ENCODE peak calls at places on chromosome 14, in seven cellular contexts. One of them, this sample, is unnamed.

GRCh38 chr14:24376448-24377070 is 8.6 kb downstream of the NFATC4 start:
- DNase-seq in cerebellar cortex: no peak
- DNase-seq in NCI-H69: no peak
- DNase-seq in mesothelial cell of epicardium: no peak
- DNase-seq in iPS-NIHi11: peak
- DNase-seq in HuH-7.5: no peak
- DNase-seq in nephron progenitor cell: no peak
- DNase-seq in this sample: peak

GRCh38 chr14:45194964-45195363 is 58.0 kb downstream of the MIS18BP1 start:
- DNase-seq in cerebellar cortex: no peak
- DNase-seq in NCI-H69: no peak
- DNase-seq in mesothelial cell of epicardium: no peak
- DNase-seq in iPS-NIHi11: no peak
- DNase-seq in HuH-7.5: no peak
- DNase-seq in nephron progenitor cell: no peak
- DNase-seq in this sample: no peak

GRCh38 chr14:91361236-91361811 is 56.3 kb downstream of the CCDC88C start:
- DNase-seq in cerebellar cortex: no peak
- DNase-seq in NCI-H69: peak
- DNase-seq in mesothelial cell of epicardium: no peak
- DNase-seq in iPS-NIHi11: no peak
- DNase-seq in HuH-7.5: peak
- DNase-seq in nephron progenitor cell: no peak
- DNase-seq in this sample: no peak

GRCh38 chr14:30907659-30908057 is 33.3 kb downstream of the COCH start:
- DNase-seq in cerebellar cortex: no peak
- DNase-seq in NCI-H69: no peak
- DNase-seq in mesothelial cell of epicardium: no peak
- DNase-seq in iPS-NIHi11: no peak
- DNase-seq in HuH-7.5: no peak
- DNase-seq in nephron progenitor cell: no peak
- DNase-seq in this sample: no peak

GRCh38 chr14:76719664-76720063 is 41.6 kb upstream of the VASH1 start:
- DNase-seq in cerebellar cortex: no peak
- DNase-seq in NCI-H69: no peak
- DNase-seq in mesothelial cell of epicardium: no peak
- DNase-seq in iPS-NIHi11: no peak
- DNase-seq in HuH-7.5: no peak
- DNase-seq in nephron progenitor cell: no peak
- DNase-seq in this sample: peak

GRCh38 chr14:67269338-67270060 is 28.3 kb downstream of the PALS1 start:
- DNase-seq in cerebellar cortex: no peak
- DNase-seq in NCI-H69: no peak
- DNase-seq in mesothelial cell of epicardium: no peak
- DNase-seq in iPS-NIHi11: peak
- DNase-seq in HuH-7.5: no peak
- DNase-seq in nephron progenitor cell: no peak
- DNase-seq in this sample: no peak

GRCh38 chr14:72558721-72559120 is 335.2 kb downstream of the DPF3 start:
- DNase-seq in cerebellar cortex: peak
- DNase-seq in NCI-H69: no peak
- DNase-seq in mesothelial cell of epicardium: no peak
- DNase-seq in iPS-NIHi11: no peak
- DNase-seq in HuH-7.5: no peak
- DNase-seq in nephron progenitor cell: no peak
- DNase-seq in this sample: no peak

GRCh38 chr14:32620724-32621123 is 291.6 kb downstream of the AKAP6 start:
- DNase-seq in cerebellar cortex: no peak
- DNase-seq in NCI-H69: no peak
- DNase-seq in mesothelial cell of epicardium: no peak
- DNase-seq in iPS-NIHi11: no peak
- DNase-seq in HuH-7.5: no peak
- DNase-seq in nephron progenitor cell: no peak
- DNase-seq in this sample: no peak

GRCh38 chr14:25431211-25432076 is 381.5 kb upstream of the STXBP6 start:
- DNase-seq in cerebellar cortex: no peak
- DNase-seq in NCI-H69: peak
- DNase-seq in mesothelial cell of epicardium: no peak
- DNase-seq in iPS-NIHi11: peak
- DNase-seq in HuH-7.5: peak
- DNase-seq in nephron progenitor cell: peak
- DNase-seq in this sample: peak

GRCh38 chr14:91284146-91284790 is 39.8 kb upstream of the GPR68 start:
- DNase-seq in cerebellar cortex: no peak
- DNase-seq in NCI-H69: no peak
- DNase-seq in mesothelial cell of epicardium: no peak
- DNase-seq in iPS-NIHi11: no peak
- DNase-seq in HuH-7.5: no peak
- DNase-seq in nephron progenitor cell: no peak
- DNase-seq in this sample: no peak

GRCh38 chr14:79842270-79842669 is 369.0 kb downstream of the DIO2 start:
- DNase-seq in cerebellar cortex: no peak
- DNase-seq in NCI-H69: peak
- DNase-seq in mesothelial cell of epicardium: no peak
- DNase-seq in iPS-NIHi11: no peak
- DNase-seq in HuH-7.5: no peak
- DNase-seq in nephron progenitor cell: no peak
- DNase-seq in this sample: no peak

GRCh38 chr14:95524706-95525512 is 8.5 kb upstream of the SYNE3 start:
- DNase-seq in cerebellar cortex: no peak
- DNase-seq in NCI-H69: no peak
- DNase-seq in mesothelial cell of epicardium: no peak
- DNase-seq in iPS-NIHi11: no peak
- DNase-seq in HuH-7.5: no peak
- DNase-seq in nephron progenitor cell: no peak
- DNase-seq in this sample: no peak

GRCh38 chr14:35927727-35928126 is 101.6 kb downstream of the BRMS1L start:
- DNase-seq in cerebellar cortex: no peak
- DNase-seq in NCI-H69: peak
- DNase-seq in mesothelial cell of epicardium: no peak
- DNase-seq in iPS-NIHi11: no peak
- DNase-seq in HuH-7.5: no peak
- DNase-seq in nephron progenitor cell: no peak
- DNase-seq in this sample: no peak

GRCh38 chr14:22452330-22452729 is 136.7 kb downstream of the DAD1 start:
- DNase-seq in cerebellar cortex: no peak
- DNase-seq in NCI-H69: no peak
- DNase-seq in mesothelial cell of epicardium: no peak
- DNase-seq in iPS-NIHi11: no peak
- DNase-seq in HuH-7.5: no peak
- DNase-seq in nephron progenitor cell: no peak
- DNase-seq in this sample: no peak

GRCh38 chr14:76810953-76811400 is 1.7 kb downstream of the ANGEL1 start:
- DNase-seq in cerebellar cortex: peak
- DNase-seq in NCI-H69: peak
- DNase-seq in mesothelial cell of epicardium: no peak
- DNase-seq in iPS-NIHi11: peak
- DNase-seq in HuH-7.5: no peak
- DNase-seq in nephron progenitor cell: no peak
- DNase-seq in this sample: no peak

GRCh38 chr14:50410921-50411320 is 14.2 kb upstream of the CDKL1 start:
- DNase-seq in cerebellar cortex: no peak
- DNase-seq in NCI-H69: no peak
- DNase-seq in mesothelial cell of epicardium: no peak
- DNase-seq in iPS-NIHi11: no peak
- DNase-seq in HuH-7.5: no peak
- DNase-seq in nephron progenitor cell: no peak
- DNase-seq in this sample: no peak

GRCh38 chr14:82125963-82126362 is 592.3 kb upstream of the SEL1L start:
- DNase-seq in cerebellar cortex: no peak
- DNase-seq in NCI-H69: peak
- DNase-seq in mesothelial cell of epicardium: no peak
- DNase-seq in iPS-NIHi11: no peak
- DNase-seq in HuH-7.5: no peak
- DNase-seq in nephron progenitor cell: no peak
- DNase-seq in this sample: no peak

GRCh38 chr14:39442293-39442692 is 10.1 kb upstream of the FBXO33 start:
- DNase-seq in cerebellar cortex: no peak
- DNase-seq in NCI-H69: no peak
- DNase-seq in mesothelial cell of epicardium: no peak
- DNase-seq in iPS-NIHi11: no peak
- DNase-seq in HuH-7.5: no peak
- DNase-seq in nephron progenitor cell: no peak
- DNase-seq in this sample: no peak

GRCh38 chr14:101004176-101004575 is 100.7 kb upstream of the RTL1 start:
- DNase-seq in cerebellar cortex: no peak
- DNase-seq in NCI-H69: no peak
- DNase-seq in mesothelial cell of epicardium: no peak
- DNase-seq in iPS-NIHi11: no peak
- DNase-seq in HuH-7.5: no peak
- DNase-seq in nephron progenitor cell: no peak
- DNase-seq in this sample: no peak

GRCh38 chr14:31439554-31439953 is 17.8 kb downstream of the DTD2 start:
- DNase-seq in cerebellar cortex: no peak
- DNase-seq in NCI-H69: no peak
- DNase-seq in mesothelial cell of epicardium: no peak
- DNase-seq in iPS-NIHi11: no peak
- DNase-seq in HuH-7.5: no peak
- DNase-seq in nephron progenitor cell: no peak
- DNase-seq in this sample: no peak

GRCh38 chr14:102732924-102733323 is 44.3 kb upstream of the TRAF3 start:
- DNase-seq in cerebellar cortex: no peak
- DNase-seq in NCI-H69: no peak
- DNase-seq in mesothelial cell of epicardium: no peak
- DNase-seq in iPS-NIHi11: no peak
- DNase-seq in HuH-7.5: no peak
- DNase-seq in nephron progenitor cell: no peak
- DNase-seq in this sample: peak

GRCh38 chr14:104392001-104392395 is 187.6 kb upstream of the C14orf180 start:
- DNase-seq in cerebellar cortex: no peak
- DNase-seq in NCI-H69: no peak
- DNase-seq in mesothelial cell of epicardium: no peak
- DNase-seq in iPS-NIHi11: no peak
- DNase-seq in HuH-7.5: no peak
- DNase-seq in nephron progenitor cell: no peak
- DNase-seq in this sample: no peak